ENCODE peak calls at places on chromosomes 12 and 14, in four cellular contexts. One of them, this sample, is unnamed.

GRCh38 chr14:100263141-100263540 is 24.2 kb downstream of the YY1 start:
- DNase-seq in SK-N-SH: no peak
- DNase-seq in GM12878: no peak
- DNase-seq in K562: no peak
- DNase-seq in this sample: no peak

GRCh38 chr12:79939728-79940306 is 4.9 kb upstream of the PPP1R12A start:
- DNase-seq in K562: no peak
- DNase-seq in SK-N-SH: no peak
- DNase-seq in GM12878: no peak
- DNase-seq in this sample: no peak

GRCh38 chr12:118063567-118064391 is 2.8 kb upstream of the WSB2 start:
- DNase-seq in K562: no peak
- DNase-seq in SK-N-SH: no peak
- DNase-seq in GM12878: no peak
- DNase-seq in this sample: peak

GRCh38 chr12:132357623-132358186 is 28.3 kb upstream of the GALNT9 start:
- DNase-seq in SK-N-SH: no peak
- DNase-seq in K562: no peak
- DNase-seq in GM12878: no peak
- DNase-seq in this sample: no peak

GRCh38 chr12:76216585-76217472 is 131.4 kb downstream of the BBS10 start:
- DNase-seq in GM12878: no peak
- DNase-seq in K562: peak
- DNase-seq in SK-N-SH: no peak
- DNase-seq in this sample: no peak

GRCh38 chr14:61177279-61178225 is 103.6 kb downstream of the TMEM30B start:
- DNase-seq in GM12878: no peak
- DNase-seq in SK-N-SH: no peak
- DNase-seq in K562: no peak
- DNase-seq in this sample: peak

GRCh38 chr14:60789656-60790055 is 55.1 kb downstream of the MNAT1 start:
- DNase-seq in K562: no peak
- DNase-seq in SK-N-SH: no peak
- DNase-seq in GM12878: no peak
- DNase-seq in this sample: peak

GRCh38 chr12:110122929-110123328 is 1.2 kb upstream of the IFT81 start:
- DNase-seq in K562: no peak
- DNase-seq in SK-N-SH: no peak
- DNase-seq in GM12878: no peak
- DNase-seq in this sample: no peak

GRCh38 chr12:99111600-99111999 is 466.5 kb downstream of the APAF1 start:
- DNase-seq in GM12878: no peak
- DNase-seq in SK-N-SH: no peak
- DNase-seq in K562: no peak
- DNase-seq in this sample: no peak

GRCh38 chr12:103854372-103854973 is 13.4 kb upstream of the NT5DC3 start:
- DNase-seq in GM12878: no peak
- DNase-seq in SK-N-SH: no peak
- DNase-seq in K562: no peak
- DNase-seq in this sample: no peak

GRCh38 chr12:103855036-103855712 is 14.1 kb upstream of the NT5DC3 start:
- DNase-seq in SK-N-SH: no peak
- DNase-seq in GM12878: no peak
- DNase-seq in K562: no peak
- DNase-seq in this sample: peak

GRCh38 chr12:103857164-103857563 is 16.1 kb upstream of the NT5DC3 start:
- DNase-seq in K562: no peak
- DNase-seq in SK-N-SH: no peak
- DNase-seq in GM12878: no peak
- DNase-seq in this sample: no peak

GRCh38 chr12:103858335-103858734 is 17.3 kb upstream of the NT5DC3 start:
- DNase-seq in GM12878: no peak
- DNase-seq in K562: no peak
- DNase-seq in SK-N-SH: no peak
- DNase-seq in this sample: no peak

DNA sequence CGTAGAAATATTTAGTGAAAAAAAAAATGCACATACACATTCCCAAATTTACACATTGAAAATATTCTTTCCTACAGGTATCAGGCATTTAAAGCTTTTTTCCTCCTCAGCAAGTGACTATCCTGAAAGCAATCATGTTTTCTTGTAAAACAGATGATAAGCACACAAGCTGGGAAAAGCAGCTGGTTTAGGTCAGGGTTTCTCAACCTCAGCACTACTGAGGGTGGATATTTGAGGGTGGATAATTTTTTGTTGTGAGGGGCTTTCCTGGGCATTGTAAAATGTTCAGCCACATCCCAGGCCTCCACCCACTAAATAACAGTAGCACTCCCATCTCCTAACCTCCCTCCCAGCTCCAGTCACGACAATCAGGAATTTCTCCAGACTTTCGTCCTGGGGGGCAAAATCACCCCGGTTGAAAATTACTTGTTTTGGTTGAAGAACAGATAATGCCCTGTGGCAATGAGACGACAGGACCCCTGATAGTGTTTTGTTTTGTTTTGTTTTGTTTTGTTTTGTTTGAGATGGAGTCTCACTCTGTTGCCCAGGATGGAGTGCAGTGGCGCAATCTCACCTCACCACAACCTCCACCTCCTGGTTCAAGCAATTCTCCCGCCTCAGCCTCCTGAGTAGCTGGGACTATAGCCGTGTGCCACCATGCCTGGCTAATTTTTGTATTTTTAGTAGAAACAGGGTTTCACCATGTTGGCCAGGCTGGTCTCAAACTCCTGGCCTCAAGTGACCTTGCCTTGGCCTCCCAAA is 15.0 kb upstream of the NT5DC3 start:
- DNase-seq in GM12878: no peak
- DNase-seq in K562: no peak
- DNase-seq in SK-N-SH: no peak
- DNase-seq in this sample: no peak
- H3K9ac ChIP-seq in GM12878: no peak
- H3K9ac ChIP-seq in K562: no peak
- H3K9ac ChIP-seq in SK-N-SH: no peak
- H3K9ac ChIP-seq in this sample: no peak

GRCh38 chr14:34766060-34766459 is 51.7 kb upstream of the CFL2 start:
- DNase-seq in GM12878: no peak
- DNase-seq in K562: no peak
- DNase-seq in SK-N-SH: no peak
- DNase-seq in this sample: no peak
- TF ChIP-seq CTCF in GM12878: peak
- TF ChIP-seq CTCF in K562: no peak
- TF ChIP-seq CTCF in SK-N-SH: peak
- TF ChIP-seq CTCF in this sample: peak

DNA sequence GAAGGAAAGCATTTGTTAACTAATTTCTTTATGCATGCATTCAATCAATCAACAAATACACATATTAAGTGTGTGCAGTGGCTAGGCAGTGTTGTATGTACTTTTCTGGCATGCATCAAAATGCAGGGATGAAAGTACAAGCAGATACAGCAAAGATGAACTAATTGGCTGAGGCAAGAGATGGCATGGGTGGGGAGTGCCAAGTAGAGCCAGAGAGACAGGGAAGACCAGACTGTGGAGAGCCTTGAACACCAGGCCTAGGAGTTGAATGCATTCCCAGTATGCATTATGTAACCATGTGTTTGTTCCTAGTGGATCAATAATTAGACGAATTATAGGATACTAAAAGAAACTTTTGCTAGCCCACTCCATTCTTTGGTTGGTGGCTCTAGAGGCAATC is 17.3 kb upstream of the LMNTD1 start:
- DNase-seq in SK-N-SH: no peak
- DNase-seq in GM12878: no peak
- DNase-seq in K562: no peak
- DNase-seq in this sample: no peak
- TF ChIP-seq RCOR1 in SK-N-SH: no peak
- TF ChIP-seq RCOR1 in GM12878: no peak
- TF ChIP-seq RCOR1 in K562: no peak
- TF ChIP-seq RCOR1 in this sample: no peak

GRCh38 chr14:92336363-92336762 is 13.4 kb downstream of the SLC24A4 start:
- DNase-seq in K562: no peak
- DNase-seq in GM12878: no peak
- DNase-seq in SK-N-SH: no peak
- DNase-seq in this sample: no peak
- H3K9ac ChIP-seq in K562: no peak
- H3K9ac ChIP-seq in GM12878: no peak
- H3K9ac ChIP-seq in SK-N-SH: no peak
- H3K9ac ChIP-seq in this sample: no peak

GRCh38 chr14:33968722-33969121 is 17.8 kb upstream of the EGLN3 start:
- DNase-seq in K562: no peak
- DNase-seq in GM12878: no peak
- DNase-seq in SK-N-SH: no peak
- DNase-seq in this sample: no peak

GRCh38 chr14:33966276-33966675 is 15.4 kb upstream of the EGLN3 start:
- DNase-seq in SK-N-SH: no peak
- DNase-seq in GM12878: no peak
- DNase-seq in K562: no peak
- DNase-seq in this sample: no peak

GRCh38 chr14:33962016-33962415 is 11.1 kb upstream of the EGLN3 start:
- DNase-seq in SK-N-SH: no peak
- DNase-seq in K562: no peak
- DNase-seq in GM12878: no peak
- DNase-seq in this sample: no peak

GRCh38 chr14:33967138-33967537 is 16.3 kb upstream of the EGLN3 start:
- DNase-seq in SK-N-SH: no peak
- DNase-seq in K562: no peak
- DNase-seq in GM12878: no peak
- DNase-seq in this sample: no peak

GRCh38 chr14:33964599-33965317 is 13.9 kb upstream of the EGLN3 start:
- DNase-seq in SK-N-SH: no peak
- DNase-seq in K562: peak
- DNase-seq in GM12878: no peak
- DNase-seq in this sample: no peak
- TF ChIP-seq CTCF in SK-N-SH: no peak
- TF ChIP-seq CTCF in K562: peak
- TF ChIP-seq CTCF in GM12878: no peak
- TF ChIP-seq CTCF in this sample: no peak

GRCh38 chr12:96571101-96571862 is 81.9 kb downstream of the CFAP54 start:
- DNase-seq in K562: no peak
- DNase-seq in GM12878: peak
- DNase-seq in SK-N-SH: no peak
- DNase-seq in this sample: no peak
- TF ChIP-seq RCOR1 in K562: no peak
- TF ChIP-seq RCOR1 in GM12878: no peak
- TF ChIP-seq RCOR1 in SK-N-SH: no peak
- TF ChIP-seq RCOR1 in this sample: no peak

GRCh38 chr14:89720741-89721315 is 233.7 kb downstream of the EFCAB11 start:
- DNase-seq in GM12878: peak
- DNase-seq in SK-N-SH: peak
- DNase-seq in K562: no peak
- DNase-seq in this sample: no peak
- H3K9ac ChIP-seq in GM12878: no peak
- H3K9ac ChIP-seq in SK-N-SH: no peak
- H3K9ac ChIP-seq in K562: no peak
- H3K9ac ChIP-seq in this sample: no peak

GRCh38 chr12:8860165-8860961 is 37.9 kb downstream of the A2ML1 start:
- DNase-seq in K562: peak
- DNase-seq in GM12878: no peak
- DNase-seq in SK-N-SH: peak
- DNase-seq in this sample: peak
- TF ChIP-seq CTCF in K562: peak
- TF ChIP-seq CTCF in GM12878: peak
- TF ChIP-seq CTCF in SK-N-SH: peak
- TF ChIP-seq CTCF in this sample: peak